ENCODE peak calls at places on chromosome 4, in four cellular contexts. C, O, Z and D are unnamed samples.

GRCh38 chr4:56653461-56654237 is 27.4 kb downstream of the HOPX start:
- DNase-seq in C (no peak), Z (no peak), O (no peak), D (peak)

GRCh38 chr4:19327364-19327763 is 924.3 kb upstream of the SLIT2 start:
- DNase-seq in O (no peak), Z (no peak), C (no peak), D (no peak)

GRCh38 chr4:16259531-16260246 is 33.4 kb upstream of the TAPT1 start:
- DNase-seq in Z (peak), C (no peak), O (no peak), D (no peak)

GRCh38 chr4:39442910-39443480 is 15.7 kb downstream of the RPL9 start:
- DNase-seq in C (no peak), Z (no peak), O (no peak), D (no peak)

GRCh38 chr4:99383833-99384392 is 31.4 kb upstream of the ADH1C start:
- DNase-seq in Z (peak), C (no peak), O (no peak), D (no peak)

GRCh38 chr4:20773144-20773997 is 73.1 kb downstream of the PACRGL start:
- DNase-seq in C (no peak), Z (peak), O (peak), D (no peak)

GRCh38 chr4:189090174-189090814 is 850.4 kb upstream of the FRG1 start:
- DNase-seq in Z (peak), C (no peak), O (no peak), D (no peak)

GRCh38 chr4:16083217-16084191 is at the start of gene PROM1:
- DNase-seq in O (peak), C (peak), Z (no peak), D (no peak)

GRCh38 chr4:87835732-87836131 is 3.0 kb downstream of the MEPE start:
- DNase-seq in C (no peak), Z (no peak), O (no peak), D (no peak)

GRCh38 chr4:29073571-29073970 is 1646.6 kb upstream of the PCDH7 start:
- DNase-seq in O (no peak), C (no peak), Z (no peak), D (no peak)

GRCh38 chr4:98659106-98659592 is 738 bp upstream of the TSPAN5 start:
- DNase-seq in O (peak), C (no peak), Z (no peak), D (no peak)

GRCh38 chr4:3257125-3257690 is 8.2 kb downstream of the MSANTD1 start:
- DNase-seq in C (no peak), Z (peak), O (peak), D (no peak)

GRCh38 chr4:55030606-55031005 is 94.8 kb downstream of the KDR start:
- DNase-seq in Z (no peak), C (no peak), O (no peak), D (no peak)

GRCh38 chr4:111778543-111778942 is 366.7 kb upstream of the FAM241A start:
- DNase-seq in O (no peak), Z (no peak), C (no peak), D (no peak)

GRCh38 chr4:32560306-32560705 is 1840.1 kb downstream of the PCDH7 start:
- DNase-seq in C (no peak), O (no peak), Z (peak), D (no peak)

GRCh38 chr4:76754439-76754838 is 143.5 kb downstream of the SOWAHB start:
- DNase-seq in C (no peak), O (no peak), Z (no peak), D (no peak)

GRCh38 chr4:141130947-141131545 is 2.2 kb downstream of the RNF150 start:
- DNase-seq in C (no peak), O (no peak), Z (no peak), D (no peak)

GRCh38 chr4:1490011-1490905 is 84.0 kb upstream of the NKX1-1 start:
- DNase-seq in Z (no peak), C (peak), O (no peak), D (peak)

GRCh38 chr4:175639346-175639745 is 172.7 kb downstream of the GPM6A start:
- DNase-seq in C (no peak), O (no peak), Z (peak), D (no peak)

GRCh38 chr4:120921456-120922389 is 803 bp downstream of the PRDM5 start:
- DNase-seq in Z (peak), O (peak), C (no peak), D (no peak)

GRCh38 chr4:10237131-10237530 is 120.5 kb upstream of the WDR1 start:
- DNase-seq in C (no peak), Z (no peak), O (no peak), D (no peak)

GRCh38 chr4:85732124-85732523 is 257.2 kb downstream of the ARHGAP24 start:
- DNase-seq in O (no peak), C (no peak), Z (no peak), D (no peak)

GRCh38 chr4:183589710-183590109 is 69.3 kb downstream of the RWDD4 start:
- DNase-seq in O (no peak), Z (no peak), C (no peak), D (no peak)

GRCh38 chr4:80295331-80295730 is 28.9 kb downstream of the FGF5 start:
- DNase-seq in Z (no peak), O (no peak), C (no peak), D (no peak)

GRCh38 chr4:27154706-27155105 is 294.1 kb downstream of the STIM2 start:
- DNase-seq in C (no peak), O (no peak), Z (peak), D (no peak)

GRCh38 chr4:127870688-127871087 is 10.0 kb upstream of the PLK4 start:
- DNase-seq in Z (peak), O (no peak), C (no peak), D (no peak)

GRCh38 chr4:970046-970745 is 3.2 kb downstream of the DGKQ start:
- DNase-seq in Z (no peak), O (peak), C (no peak), D (no peak)

DNA sequence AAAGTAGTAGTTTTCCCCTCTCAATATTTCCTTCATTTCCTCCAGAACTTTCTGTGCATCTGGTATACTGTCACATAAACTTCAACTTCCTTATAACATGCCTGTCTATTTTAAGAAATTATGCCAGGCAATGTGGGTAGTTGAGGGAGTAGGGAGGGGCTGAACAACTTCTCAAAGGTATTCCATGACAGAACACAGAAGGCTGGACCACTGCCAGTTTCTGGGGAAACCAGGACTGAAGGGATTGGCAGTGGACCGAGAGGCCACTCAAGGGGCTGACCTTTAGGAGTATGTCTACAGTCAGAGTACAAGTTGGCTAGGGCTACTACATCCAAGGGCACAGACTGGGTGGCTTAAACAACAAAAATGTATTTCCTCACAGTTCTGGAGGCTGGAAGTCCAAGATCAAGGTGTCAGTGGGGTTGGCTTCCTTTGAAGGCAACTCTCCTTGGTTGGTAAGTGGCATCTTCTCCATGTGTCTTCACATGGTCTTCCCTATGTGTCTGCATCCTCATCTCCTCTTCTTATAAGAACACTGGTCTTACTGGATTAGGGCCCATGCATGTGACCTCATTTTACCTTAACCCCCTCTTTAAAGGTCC is 6.9 kb downstream of the SH3RF1 start:
- DNase-seq in Z (no peak), C (no peak), O (peak), D (no peak)
- TF ChIP-seq CTCF in Z (no peak), C (no peak), O (no peak), D (no peak)

GRCh38 chr4:152822323-152822722 is 42.6 kb downstream of the ARFIP1 start:
- DNase-seq in Z (no peak), O (no peak), C (no peak), D (no peak)

GRCh38 chr4:152819026-152819645 is 39.4 kb downstream of the ARFIP1 start:
- DNase-seq in O (no peak), Z (no peak), C (no peak), D (no peak)

GRCh38 chr4:152824561-152824960 is 44.8 kb downstream of the ARFIP1 start:
- DNase-seq in Z (no peak), C (no peak), O (no peak), D (no peak)

GRCh38 chr4:152817331-152817730 is 37.6 kb downstream of the ARFIP1 start:
- DNase-seq in Z (no peak), O (no peak), C (no peak), D (no peak)

GRCh38 chr4:152820073-152820472 is 40.3 kb downstream of the ARFIP1 start:
- DNase-seq in Z (no peak), C (no peak), O (no peak), D (no peak)
- TF ChIP-seq CTCF in Z (no peak), C (no peak), O (no peak), D (no peak)

GRCh38 chr4:129322947-129323346 is 227.0 kb downstream of the C4orf33 start:
- DNase-seq in O (no peak), Z (no peak), C (no peak), D (no peak)

GRCh38 chr4:129326810-129327209 is 230.9 kb downstream of the C4orf33 start:
- DNase-seq in C (no peak), O (no peak), Z (no peak), D (no peak)

GRCh38 chr4:129328176-129328575 is 232.2 kb downstream of the C4orf33 start:
- DNase-seq in C (no peak), O (no peak), Z (peak), D (no peak)

GRCh38 chr4:129327637-129328036 is 231.7 kb downstream of the C4orf33 start:
- DNase-seq in Z (no peak), O (no peak), C (no peak), D (no peak)

GRCh38 chr4:129323630-129324029 is 227.7 kb downstream of the C4orf33 start:
- DNase-seq in Z (no peak), O (no peak), C (no peak), D (no peak)
- TF ChIP-seq CTCF in Z (no peak), O (no peak), C (no peak), D (no peak)

DNA sequence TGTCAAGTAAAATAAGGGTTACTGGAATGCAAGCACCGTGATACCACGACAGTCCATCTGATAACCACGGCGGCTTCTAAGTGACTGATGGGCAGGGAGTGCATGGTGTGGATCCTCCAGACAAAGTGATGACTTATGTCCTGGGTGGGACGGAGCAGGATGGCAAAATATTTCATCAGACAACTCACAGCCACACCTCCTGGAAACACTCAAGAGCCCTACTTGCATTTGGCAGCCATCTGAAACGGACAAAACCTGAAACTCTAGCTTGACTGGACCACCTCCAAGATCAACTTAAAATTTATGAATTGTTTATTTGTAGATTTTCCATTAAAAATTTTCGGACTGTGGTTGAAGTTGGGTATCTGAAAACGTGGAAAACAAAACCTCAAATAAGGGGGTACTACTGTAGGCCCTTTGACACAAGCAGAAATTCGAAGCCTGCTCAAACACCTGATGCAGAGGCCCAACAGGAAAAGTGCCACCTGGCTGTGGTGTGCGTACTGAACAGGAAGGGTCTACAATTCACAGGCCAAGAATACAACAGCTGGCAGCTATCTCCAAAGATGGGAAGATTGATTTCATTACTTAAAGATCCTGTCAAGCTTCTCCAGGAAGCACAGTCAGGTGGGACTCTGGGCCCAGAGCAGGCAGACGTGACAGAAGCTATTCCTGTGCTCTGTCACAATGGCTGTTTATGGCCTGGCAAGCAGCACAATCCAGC is 26.0 kb downstream of the LRIT3 start:
- DNase-seq in C (no peak), O (no peak), Z (peak), D (no peak)
- TF ChIP-seq CTCF in C (no peak), O (no peak), Z (no peak), D (no peak)

GRCh38 chr4:26132858-26133257 is 188.0 kb upstream of the RBPJ start:
- DNase-seq in Z (peak), O (no peak), C (no peak), D (no peak)
- TF ChIP-seq CTCF in Z (no peak), O (no peak), C (no peak), D (no peak)

DNA sequence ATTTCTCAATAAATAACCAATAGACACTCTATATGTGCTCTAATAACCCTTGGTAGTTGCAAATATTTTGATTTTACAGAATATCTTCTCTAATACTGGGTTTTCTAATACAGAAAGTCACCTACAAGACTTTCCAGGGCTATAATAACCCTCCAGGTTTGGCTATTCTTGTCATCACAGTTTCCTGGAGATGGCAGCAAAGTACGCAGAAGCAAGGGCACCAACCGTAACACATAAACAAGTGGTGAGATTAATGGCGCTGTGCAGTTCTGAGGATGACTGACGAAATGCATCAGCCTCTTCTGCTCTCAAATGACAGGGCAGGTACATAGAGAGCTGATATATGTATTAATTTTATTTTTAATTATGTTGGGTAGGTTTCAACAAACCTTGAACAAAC is 122.4 kb downstream of the C4orf33 start:
- DNase-seq in O (peak), Z (no peak), C (no peak), D (no peak)
- TF ChIP-seq CTCF in O (peak), Z (no peak), C (no peak), D (no peak)

DNA sequence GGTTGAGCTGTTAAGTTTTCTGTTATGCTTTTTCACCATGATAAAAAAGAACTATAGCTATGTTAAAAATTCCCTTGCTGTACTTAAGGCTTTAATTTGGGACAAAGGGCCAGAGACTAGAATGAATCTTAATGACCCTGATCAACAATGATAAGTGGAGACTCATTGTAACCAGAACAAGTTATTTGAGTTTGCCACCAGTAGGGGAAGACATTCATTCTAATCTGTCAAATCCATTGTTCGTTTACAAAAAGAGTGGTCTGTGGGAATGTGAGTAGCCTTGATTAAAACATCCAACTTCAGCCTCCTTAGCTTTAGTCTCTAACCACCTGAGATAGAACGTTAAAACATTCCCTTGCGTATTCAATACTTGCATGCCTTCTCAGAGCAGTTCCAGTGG is 66.0 kb downstream of the EGF start:
- DNase-seq in Z (no peak), O (no peak), C (no peak), D (no peak)
- TF ChIP-seq CTCF in Z (no peak), O (no peak), C (no peak), D (no peak)

DNA sequence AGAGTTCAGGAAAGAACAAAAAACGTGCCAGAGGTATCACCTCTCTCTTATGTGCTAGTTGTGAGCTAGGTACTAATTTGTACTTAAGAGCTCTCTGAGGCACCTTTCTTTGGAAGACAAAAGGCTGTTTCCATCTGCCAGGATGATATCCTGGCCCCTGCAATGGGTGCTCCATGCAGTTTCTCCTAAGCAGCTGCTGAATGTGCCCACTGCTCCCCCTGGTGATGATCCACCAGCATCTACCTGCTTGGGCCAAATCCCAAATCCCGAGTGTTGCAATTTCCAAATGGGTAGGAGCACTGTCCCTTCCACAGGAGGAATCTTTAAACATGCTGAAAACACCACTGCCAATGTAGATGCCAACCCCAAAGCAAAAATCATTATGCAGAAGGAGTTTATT is 69.4 kb upstream of the C4orf50 start:
- DNase-seq in C (no peak), Z (peak), O (no peak), D (no peak)
- TF ChIP-seq CTCF in C (no peak), Z (no peak), O (no peak), D (no peak)

DNA sequence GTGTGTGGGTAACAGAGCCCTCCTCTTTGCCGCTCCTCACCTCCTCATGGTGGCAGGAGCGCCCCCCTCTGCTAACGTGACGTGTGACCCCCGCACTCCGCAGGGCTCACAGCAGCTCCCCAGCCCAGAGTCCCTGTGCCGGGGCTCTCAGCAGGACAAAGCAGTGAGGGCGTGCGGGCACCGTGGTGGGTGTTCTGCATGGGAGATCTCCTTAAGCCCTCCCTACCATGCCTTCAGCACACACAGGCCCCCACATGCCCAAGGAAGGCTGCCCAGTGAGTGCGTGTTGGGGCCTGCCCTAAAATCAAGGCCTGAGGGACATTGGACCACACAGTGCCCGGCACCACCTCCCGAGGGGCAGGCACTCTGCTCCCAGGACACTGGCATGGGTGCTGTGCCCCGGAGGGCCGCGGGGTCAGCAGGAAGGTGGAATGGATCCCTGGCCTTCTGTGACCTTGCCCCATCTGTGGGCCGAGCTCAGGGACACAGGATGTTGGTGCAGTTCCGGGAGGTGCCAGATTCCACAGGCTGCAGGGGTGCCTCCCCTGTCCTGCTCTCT is 10.1 kb downstream of the PSAPL1 start:
- DNase-seq in O (no peak), C (no peak), Z (peak), D (no peak)
- TF ChIP-seq CTCF in O (no peak), C (no peak), Z (no peak), D (no peak)